ENCODE peak calls at places on chromosomes 4 and X, in eight cellular contexts. G is A549, R is upper lobe of left lung, H is brain microvascular endothelial cell, F is left ventricle myocardium inferior, A is endothelial cell of umbilical vein, Z is heart left ventricle, E is upper lobe of right lung. N is an unnamed sample.

GRCh38 chr4:99811850-99812249 is 4.8 kb upstream of the DAPP1 start:
- DNase-seq in Z (no peak), E (no peak), A (peak), R (no peak), G (peak), F (no peak), H (peak), N (no peak)

GRCh38 chr4:129342820-129343219 is 246.9 kb downstream of the C4orf33 start:
- DNase-seq in Z (no peak), E (no peak), R (no peak), G (peak), F (no peak), A (peak), H (peak), N (no peak)

GRCh38 chr4:187603093-187603395 is 392.5 kb upstream of the ZFP42 start:
- DNase-seq in G (no peak), R (no peak), A (no peak), Z (no peak), E (no peak), F (no peak), H (peak), N (no peak)

GRCh38 chrX:24395775-24396174 is 35.3 kb downstream of the SUPT20HL1 start:
- DNase-seq in Z (no peak), A (peak), H (peak), R (no peak), F (no peak), G (peak), E (no peak), N (no peak)

GRCh38 chr4:78656968-78657445 is 105.4 kb downstream of the ANXA3 start:
- DNase-seq in Z (no peak), F (no peak), G (no peak), A (peak), R (no peak), H (no peak), E (no peak), N (no peak)

GRCh38 chr4:143531368-143531767 is 17.9 kb downstream of the SMARCA5 start:
- DNase-seq in A (peak), G (peak), H (no peak), E (no peak), Z (no peak), R (no peak), F (no peak), N (no peak)

GRCh38 chr4:122764071-122764807 is 31.7 kb downstream of the BBS12 start:
- DNase-seq in R (no peak), Z (no peak), H (no peak), G (no peak), F (no peak), E (no peak), A (peak), N (no peak)

GRCh38 chr4:100169796-100170485 is 20.3 kb downstream of the DDIT4L start:
- DNase-seq in E (no peak), Z (no peak), H (peak), F (no peak), R (no peak), G (no peak), A (no peak), N (no peak)

GRCh38 chr4:76305971-76306881 is at the start of gene STBD1:
- DNase-seq in G (peak), R (peak), E (peak), H (peak), A (peak), F (peak), Z (peak), N (peak)

GRCh38 chrX:16589211-16589610 is 60.7 kb upstream of the S100G start:
- DNase-seq in G (peak), A (peak), F (no peak), H (peak), E (no peak), Z (no peak), R (no peak), N (no peak)

GRCh38 chr4:109809657-109810056 is 5.9 kb upstream of the GAR1 start:
- DNase-seq in G (no peak), H (no peak), E (no peak), R (no peak), F (no peak), Z (no peak), A (no peak), N (no peak)

GRCh38 chr4:75724867-75725724 is 719 bp downstream of the USO1 start:
- DNase-seq in A (peak), E (peak), G (peak), R (peak), H (peak), Z (peak), F (peak), N (peak)

GRCh38 chrX:21225643-21226042 is 148.6 kb upstream of the CNKSR2 start:
- DNase-seq in H (no peak), G (no peak), A (no peak), Z (no peak), R (no peak), E (no peak), F (no peak), N (no peak)

GRCh38 chr4:132488555-132488954 is 660.5 kb upstream of the PCDH10 start:
- DNase-seq in E (no peak), H (no peak), F (no peak), A (no peak), G (no peak), Z (no peak), R (no peak), N (no peak)

GRCh38 chr4:118849867-118850812 is 14.2 kb upstream of the SEC24D start:
- DNase-seq in F (no peak), R (no peak), G (no peak), Z (no peak), E (no peak), H (no peak), A (peak), N (no peak)

GRCh38 chr4:103018391-103019318 is 850 bp downstream of the SLC9B1 start:
- DNase-seq in H (peak), R (no peak), E (peak), Z (peak), A (no peak), G (peak), F (no peak), N (no peak)

GRCh38 chr4:8235224-8235623 is 34.3 kb upstream of the HTRA3 start:
- DNase-seq in H (no peak), R (peak), G (no peak), A (no peak), Z (no peak), F (no peak), E (no peak), N (no peak)

GRCh38 chrX:15525664-15526416 is 25.2 kb downstream of the BMX start:
- DNase-seq in F (no peak), E (no peak), Z (no peak), A (peak), H (no peak), G (no peak), R (no peak), N (no peak)
- TF ChIP-seq CTCF in F (no peak), E (no peak), Z (no peak), A (no peak), H (no peak), G (no peak), R (no peak), N (no peak)

DNA sequence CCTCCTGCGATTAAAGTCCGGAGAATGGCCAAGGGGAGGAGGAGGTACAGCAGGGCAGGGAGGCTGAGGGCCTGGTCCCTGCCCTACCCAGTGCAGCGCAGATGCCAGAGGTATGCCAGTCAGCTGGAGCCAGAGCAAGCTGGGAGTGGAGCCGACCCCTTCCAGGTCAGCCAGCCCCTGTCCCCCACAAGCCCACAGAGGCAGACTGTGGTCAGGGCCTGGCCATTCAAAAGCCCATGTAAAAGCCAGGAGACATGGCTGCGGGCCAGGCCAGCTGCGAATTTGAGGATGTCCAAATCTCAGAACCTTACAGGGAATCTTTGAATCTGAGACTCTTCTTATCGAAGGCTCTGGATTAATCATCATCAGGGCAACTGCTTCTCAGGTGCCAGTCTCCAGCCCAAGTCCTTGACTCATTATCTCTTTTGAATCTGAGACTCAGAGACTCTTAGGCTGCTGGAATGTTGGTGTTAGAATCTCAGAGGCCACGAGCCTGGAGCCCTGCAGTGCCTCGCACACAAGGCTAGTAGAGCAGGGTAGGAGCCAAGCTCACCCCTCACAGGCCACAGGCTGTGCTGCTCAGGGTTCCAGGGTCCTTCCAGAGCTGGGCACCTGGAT is 572 bp downstream of the IQSEC2 start:
- DNase-seq in R (no peak), A (peak), H (peak), G (no peak), F (peak), E (no peak), Z (peak), N (no peak)
- H3K27ac ChIP-seq in R (peak), A (peak), H (peak), G (peak), F (peak), E (peak), Z (peak), N (peak)

DNA sequence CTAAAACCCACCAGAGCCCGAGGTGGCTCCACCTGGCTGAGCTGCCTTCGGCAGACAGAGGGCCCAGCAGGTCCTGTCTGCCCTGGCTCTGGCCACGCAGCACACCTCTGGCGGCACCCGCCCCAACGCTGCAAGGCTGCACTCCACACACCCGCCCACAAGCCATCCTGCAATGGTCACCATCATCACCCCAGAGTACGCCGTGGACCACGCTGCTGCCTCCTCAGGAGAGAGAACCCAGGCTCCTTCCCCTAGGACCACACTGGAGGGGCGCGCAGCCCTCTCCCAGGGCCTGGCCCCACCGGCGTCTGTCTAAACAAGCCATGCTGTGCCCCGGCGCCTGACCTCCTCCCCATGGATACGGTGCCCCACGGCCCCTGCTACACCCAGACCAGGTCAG is 39.6 kb upstream of the CPLX1 start:
- DNase-seq in G (no peak), Z (no peak), R (no peak), A (no peak), E (no peak), F (no peak), H (no peak), N (no peak)
- H3K4me3 ChIP-seq in G (no peak), Z (no peak), R (no peak), A (no peak), E (no peak), F (no peak), H (no peak), N (no peak)

GRCh38 chr4:180832086-180832485 is 1411.1 kb upstream of the TENM3 start:
- DNase-seq in G (peak), A (no peak), H (no peak), F (no peak), R (no peak), Z (no peak), E (no peak), N (no peak)

GRCh38 chr4:180827193-180827592 is 1416.0 kb upstream of the TENM3 start:
- DNase-seq in H (no peak), G (no peak), A (no peak), F (no peak), R (no peak), Z (no peak), E (no peak), N (no peak)

GRCh38 chr4:180827610-180828009 is 1415.6 kb upstream of the TENM3 start:
- DNase-seq in F (no peak), A (no peak), G (no peak), R (no peak), Z (no peak), H (no peak), E (no peak), N (no peak)

GRCh38 chr4:180823116-180823515 is 1420.1 kb upstream of the TENM3 start:
- DNase-seq in F (no peak), H (no peak), G (no peak), A (no peak), Z (no peak), R (no peak), E (no peak), N (no peak)

DNA sequence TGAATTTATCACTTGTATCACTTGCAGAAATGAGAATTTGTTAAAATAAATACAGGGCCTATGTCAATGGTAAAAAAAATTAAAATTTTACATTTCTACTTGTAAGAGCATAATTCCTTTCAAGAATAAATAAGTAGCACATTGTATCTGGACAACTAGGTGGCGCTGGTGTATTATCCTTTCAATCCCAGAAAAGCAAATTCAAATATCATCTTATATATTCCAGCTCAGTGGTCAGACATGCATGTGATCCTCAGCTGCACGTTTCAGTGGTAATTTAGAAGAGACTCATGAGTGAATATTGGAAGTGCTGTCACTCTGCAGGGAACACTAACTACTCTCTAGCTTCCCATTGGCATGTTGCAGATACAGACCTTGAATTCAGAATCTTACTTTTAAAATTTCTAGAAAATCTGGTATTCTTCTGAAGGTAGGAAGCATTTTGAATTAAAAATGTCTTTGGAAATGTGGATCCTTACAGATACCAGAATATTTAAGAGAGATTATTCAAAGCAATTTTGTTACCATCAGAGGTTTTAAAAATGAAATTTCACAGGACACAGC is 1414.7 kb upstream of the TENM3 start:
- DNase-seq in E (no peak), Z (no peak), G (peak), H (peak), R (no peak), F (no peak), A (no peak), N (peak)
- TF ChIP-seq CTCF in E (peak), Z (peak), G (peak), H (peak), R (peak), F (peak), A (no peak), N (peak)

GRCh38 chrX:153951683-153952372 is 7.4 kb upstream of the RENBP start:
- DNase-seq in A (no peak), H (no peak), G (no peak), R (no peak), E (no peak), Z (no peak), F (no peak), N (no peak)
- H3K27ac ChIP-seq in A (no peak), H (no peak), G (no peak), R (no peak), E (no peak), Z (no peak), F (no peak), N (no peak)

DNA sequence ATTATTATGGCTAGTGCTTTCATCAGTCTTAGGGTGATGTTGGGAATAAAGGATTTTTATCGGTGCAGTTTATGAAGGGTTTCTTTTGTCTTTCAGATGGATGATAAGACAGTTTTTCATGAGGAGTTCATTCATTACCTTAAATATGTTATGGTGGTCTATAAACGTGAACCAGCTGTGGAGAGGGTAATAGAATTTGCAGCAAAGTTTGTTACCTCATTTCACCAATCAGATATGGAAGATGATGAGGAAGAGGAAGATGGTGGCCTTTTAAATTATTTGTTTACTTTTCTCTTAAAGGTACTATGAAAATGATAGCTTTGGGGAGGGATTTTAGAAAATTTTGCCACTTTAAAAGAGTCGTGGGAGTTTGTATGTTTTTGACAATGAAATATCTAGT is 1.3 kb downstream of the NCAPG start:
- DNase-seq in G (no peak), Z (no peak), R (no peak), F (no peak), A (peak), E (no peak), H (no peak), N (no peak)
- H3K4me3 ChIP-seq in G (peak), Z (no peak), R (no peak), F (no peak), A (peak), E (no peak), H (peak), N (no peak)

GRCh38 chrX:129655547-129656248 is 942 bp upstream of the APLN start:
- DNase-seq in R (no peak), H (no peak), E (no peak), F (no peak), A (peak), Z (no peak), G (peak), N (no peak)
- TF ChIP-seq CTCF in R (no peak), H (peak), E (no peak), F (no peak), A (no peak), Z (no peak), G (peak), N (no peak)

GRCh38 chrX:274904-275475 is 6.2 kb upstream of the PLCXD1 start:
- DNase-seq in H (no peak), R (no peak), E (peak), G (no peak), Z (peak), A (no peak), F (no peak), N (no peak)

GRCh38 chrX:275476-275966 is 5.7 kb upstream of the PLCXD1 start:
- DNase-seq in R (peak), H (no peak), A (no peak), Z (no peak), E (peak), F (no peak), G (no peak), N (no peak)

GRCh38 chrX:276588-277171 is 4.5 kb upstream of the PLCXD1 start:
- DNase-seq in G (peak), H (peak), R (peak), E (peak), A (no peak), Z (no peak), F (no peak), N (peak)

GRCh38 chrX:270848-271367 is 10.3 kb upstream of the PLCXD1 start:
- DNase-seq in R (peak), Z (peak), E (peak), G (no peak), A (no peak), H (no peak), F (peak), N (no peak)

DNA sequence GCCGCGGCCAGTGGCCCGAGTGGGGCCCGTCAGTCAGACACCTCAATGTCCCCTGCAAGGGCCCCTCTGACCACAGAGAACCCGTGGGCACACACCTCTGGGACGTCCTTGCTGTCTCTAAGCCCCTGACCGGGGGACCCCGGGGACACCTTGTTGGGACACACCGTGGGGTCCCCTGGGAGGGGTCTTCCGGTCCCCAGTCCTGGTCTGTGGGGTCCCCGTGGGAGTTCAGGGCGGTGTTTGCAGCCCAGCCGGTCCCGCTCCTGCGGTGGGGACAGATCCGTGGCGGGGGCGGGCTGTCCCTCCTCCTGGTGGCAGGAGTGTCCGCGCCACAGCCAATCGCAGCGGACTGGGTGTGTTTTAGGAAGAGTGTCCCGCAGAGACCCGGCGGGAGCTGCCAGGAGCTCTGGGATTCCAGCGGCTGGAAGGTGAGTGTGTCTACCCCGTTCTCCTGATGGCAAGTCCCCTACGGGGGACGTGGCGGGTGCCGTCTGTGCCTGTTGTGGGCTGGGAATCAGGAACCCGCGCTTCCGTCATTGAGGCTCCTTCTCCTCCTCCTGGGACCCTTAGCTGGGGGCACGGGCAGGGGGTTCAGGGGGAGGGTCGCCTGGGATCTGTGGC is 5.1 kb upstream of the PLCXD1 start:
- DNase-seq in H (no peak), A (no peak), Z (peak), F (peak), E (peak), G (peak), R (peak), N (peak)
- H3K27ac ChIP-seq in H (no peak), A (no peak), Z (peak), F (no peak), E (peak), G (peak), R (peak), N (no peak)